ENCODE peak calls at places on chromosomes 5 and 9, in nine cellular contexts. C, D, A, L, V, P, U, Z and K are unnamed samples.

GRCh38 chr5:42655982-42656660 is 100.5 kb upstream of the CCDC152 start:
- DNase-seq in C (no peak), D (no peak), A (no peak), L (no peak), V (no peak), P (no peak), U (no peak), Z (no peak), K (no peak)

GRCh38 chr5:102570747-102571146 is 71.9 kb upstream of the SLCO6A1 start:
- DNase-seq in C (no peak), D (no peak), A (no peak), L (no peak), V (no peak), P (no peak), U (no peak), Z (no peak), K (no peak)

GRCh38 chr9:5835808-5836207 is 2.9 kb upstream of the ERMP1 start:
- DNase-seq in C (no peak), D (no peak), A (no peak), L (no peak), V (no peak), P (no peak), U (no peak), Z (no peak), K (no peak)

GRCh38 chr5:14071433-14071832 is 71.7 kb upstream of the TRIO start:
- DNase-seq in C (no peak), D (no peak), A (no peak), L (no peak), V (no peak), P (no peak), U (no peak), Z (no peak), K (no peak)

GRCh38 chr5:40238066-40238745 is 441.5 kb upstream of the PTGER4 start:
- DNase-seq in C (no peak), D (no peak), A (no peak), L (no peak), V (no peak), P (no peak), U (no peak), Z (no peak), K (no peak)

GRCh38 chr5:61613679-61614078 is 281.6 kb downstream of the ZSWIM6 start:
- DNase-seq in C (no peak), D (no peak), A (no peak), L (no peak), V (no peak), P (peak), U (no peak), Z (no peak), K (no peak)

GRCh38 chr9:113511856-113512761 is 48.6 kb downstream of the RGS3 start:
- DNase-seq in C (peak), D (peak), A (no peak), L (no peak), V (peak), P (no peak), U (no peak), Z (peak), K (no peak)

GRCh38 chr5:124179788-124180187 is 566.7 kb downstream of the ZNF608 start:
- DNase-seq in C (no peak), D (no peak), A (no peak), L (no peak), V (no peak), P (no peak), U (no peak), Z (no peak), K (no peak)

GRCh38 chr5:113281194-113281593 is 153.6 kb downstream of the TSSK1B start:
- DNase-seq in C (no peak), D (no peak), A (no peak), L (no peak), V (no peak), P (no peak), U (no peak), Z (no peak), K (no peak)

GRCh38 chr5:4738298-4738697 is 401.8 kb upstream of the ADAMTS16 start:
- DNase-seq in C (no peak), D (no peak), A (no peak), L (no peak), V (no peak), P (no peak), U (no peak), Z (no peak), K (no peak)

GRCh38 chr5:112121268-112121667 is 297.8 kb downstream of the EPB41L4A start:
- DNase-seq in C (no peak), D (no peak), A (no peak), L (no peak), V (no peak), P (no peak), U (no peak), Z (no peak), K (no peak)

GRCh38 chr9:128061305-128061704 is 5.8 kb downstream of the NAIF1 start:
- DNase-seq in C (no peak), D (no peak), A (no peak), L (no peak), V (no peak), P (no peak), U (no peak), Z (no peak), K (no peak)

GRCh38 chr9:132946624-132947295 is 2.3 kb upstream of the TSC1 start:
- DNase-seq in C (no peak), D (no peak), A (no peak), L (no peak), V (peak), P (peak), U (no peak), Z (peak), K (peak)

GRCh38 chr5:72246954-72247442 is 73.0 kb downstream of the MRPS27 start:
- DNase-seq in C (no peak), D (no peak), A (no peak), L (no peak), V (no peak), P (no peak), U (no peak), Z (no peak), K (no peak)

GRCh38 chr5:141783599-141784296 is 94.5 kb downstream of the PCDH1 start:
- DNase-seq in C (no peak), D (peak), A (no peak), L (peak), V (no peak), P (peak), U (peak), Z (no peak), K (no peak)

GRCh38 chr9:72524820-72525539 is 3.6 kb downstream of the TMC1 start:
- DNase-seq in C (peak), D (peak), A (no peak), L (no peak), V (peak), P (peak), U (no peak), Z (peak), K (peak)

GRCh38 chr5:124649548-124650501 is 96.6 kb downstream of the ZNF608 start:
- DNase-seq in C (peak), D (peak), A (peak), L (no peak), V (peak), P (no peak), U (no peak), Z (peak), K (no peak)

GRCh38 chr5:67092447-67093023 is 104.1 kb downstream of the CD180 start:
- DNase-seq in C (no peak), D (no peak), A (no peak), L (no peak), V (no peak), P (no peak), U (no peak), Z (no peak), K (no peak)

GRCh38 chr5:10856071-10856470 is 95.0 kb upstream of the DAP start:
- DNase-seq in C (no peak), D (peak), A (no peak), L (no peak), V (no peak), P (no peak), U (no peak), Z (no peak), K (no peak)

GRCh38 chr9:36862206-36863145 is 171.6 kb downstream of the PAX5 start:
- DNase-seq in C (no peak), D (peak), A (no peak), L (peak), V (peak), P (peak), U (peak), Z (peak), K (peak)

GRCh38 chr5:1737790-1738405 is 61.7 kb downstream of the MRPL36 start:
- DNase-seq in C (peak), D (peak), A (no peak), L (no peak), V (no peak), P (peak), U (no peak), Z (peak), K (peak)

GRCh38 chr9:133400292-133400691 is 17.5 kb downstream of the REXO4 start:
- DNase-seq in C (no peak), D (no peak), A (no peak), L (no peak), V (no peak), P (no peak), U (no peak), Z (no peak), K (no peak)

GRCh38 chr9:27566118-27566517 is 7.2 kb downstream of the C9orf72 start:
- DNase-seq in C (no peak), D (no peak), A (no peak), L (no peak), V (no peak), P (no peak), U (no peak), Z (no peak), K (no peak)